ENCODE peak calls at places on chromosomes 2 and 18, in eight cellular contexts. H is AG10803; V is cardiac muscle cell; J is NB4; S is CD4-positive, alpha-beta T cell; L is kidney epithelial cell; F is WTC11; C is WERI-Rb-1. U is an unnamed sample.

GRCh38 chr2:85277416-85278158 is 50.2 kb downstream of the TGOLN2 start:
- DNase-seq in H (peak), L (no peak), F (no peak), J (no peak), V (peak), S (no peak), C (no peak), U (no peak)

GRCh38 chr2:652881-653480 is 24.2 kb downstream of the TMEM18 start:
- DNase-seq in H (no peak), V (no peak), L (no peak), F (no peak), J (no peak), S (no peak), C (no peak), U (no peak)

GRCh38 chr18:34128436-34128835 is 96.3 kb downstream of the NOL4 start:
- DNase-seq in L (no peak), H (peak), F (no peak), J (no peak), C (no peak), S (no peak), V (peak), U (no peak)

GRCh38 chr2:187982668-187983067 is 309.0 kb upstream of the GULP1 start:
- DNase-seq in S (no peak), F (no peak), J (peak), V (peak), C (no peak), L (peak), H (peak), U (no peak)

GRCh38 chr2:44546469-44547127 is 184.9 kb downstream of the CAMKMT start:
- DNase-seq in J (no peak), L (no peak), H (no peak), C (no peak), S (no peak), F (no peak), V (no peak), U (no peak)

GRCh38 chr2:30989746-30990145 is 148.5 kb downstream of the GALNT14 start:
- DNase-seq in S (no peak), J (no peak), V (no peak), H (no peak), C (no peak), L (no peak), F (no peak), U (no peak)

GRCh38 chr2:14256890-14257289 is 375.6 kb upstream of the LRATD1 start:
- DNase-seq in J (no peak), F (no peak), S (no peak), C (no peak), L (peak), V (no peak), H (peak), U (no peak)

GRCh38 chr2:37454851-37455762 is 110.7 kb downstream of the QPCT start:
- DNase-seq in J (no peak), C (peak), F (no peak), L (no peak), H (peak), S (no peak), V (peak), U (no peak)

GRCh38 chr2:12715258-12715865 is 1.4 kb upstream of the TRIB2 start:
- DNase-seq in J (no peak), V (no peak), L (no peak), F (no peak), S (no peak), C (no peak), H (no peak), U (no peak)

GRCh38 chr2:160096414-160096813 is 34.0 kb upstream of the PLA2R1 start:
- DNase-seq in H (no peak), S (no peak), V (no peak), L (no peak), J (peak), C (no peak), F (no peak), U (no peak)

GRCh38 chr2:240584486-240585031 is 2.0 kb upstream of the CAPN10 start:
- DNase-seq in S (no peak), C (peak), J (peak), F (no peak), V (peak), H (peak), L (no peak), U (no peak)

GRCh38 chr2:58182527-58182926 is 58.6 kb downstream of the FANCL start:
- DNase-seq in H (no peak), S (no peak), C (no peak), F (no peak), V (peak), J (no peak), L (no peak), U (no peak)

GRCh38 chr2:217475101-217475500 is 527.7 kb downstream of the TNS1 start:
- DNase-seq in V (no peak), C (no peak), S (no peak), F (no peak), L (no peak), J (no peak), H (no peak), U (no peak)

GRCh38 chr2:14944562-14945346 is 312.2 kb downstream of the LRATD1 start:
- DNase-seq in J (peak), F (peak), S (no peak), C (peak), H (peak), V (no peak), L (no peak), U (no peak)

GRCh38 chr18:2223859-2224258 is 347.4 kb downstream of the METTL4 start:
- DNase-seq in H (peak), C (peak), L (no peak), F (peak), J (peak), S (no peak), V (peak), U (no peak)

GRCh38 chr2:162217596-162217995 is 25.6 kb downstream of the FAP start:
- DNase-seq in C (no peak), L (no peak), F (no peak), H (peak), J (no peak), V (no peak), S (no peak), U (no peak)

GRCh38 chr2:209473930-209474419 is 50.1 kb downstream of the MAP2 start:
- DNase-seq in C (no peak), V (peak), L (peak), H (peak), F (no peak), S (no peak), J (peak), U (no peak)

GRCh38 chr2:19488009-19488691 is 129.7 kb upstream of the OSR1 start:
- DNase-seq in V (peak), H (peak), J (peak), C (no peak), F (no peak), S (no peak), L (peak), U (no peak)

GRCh38 chr2:4930704-4931103 is 761.5 kb upstream of the SOX11 start:
- DNase-seq in C (peak), L (no peak), S (no peak), V (no peak), J (no peak), H (no peak), F (no peak), U (no peak)

GRCh38 chr2:183037660-183038340 is 457 bp downstream of the NCKAP1 start:
- DNase-seq in V (no peak), L (no peak), S (peak), F (peak), J (no peak), C (peak), H (peak), U (peak)

GRCh38 chr18:67875057-67875456 is 358.5 kb upstream of the DSEL start:
- DNase-seq in C (no peak), S (no peak), V (no peak), H (no peak), J (no peak), L (peak), F (no peak), U (no peak)

GRCh38 chr2:127044165-127044718 is 62.7 kb downstream of the BIN1 start:
- DNase-seq in V (no peak), C (no peak), F (no peak), S (no peak), L (no peak), J (no peak), H (no peak), U (no peak)

GRCh38 chr18:59032308-59032707 is 107.4 kb upstream of the SEC11C start:
- DNase-seq in J (no peak), H (no peak), F (no peak), C (no peak), L (no peak), S (no peak), V (no peak), U (no peak)

GRCh38 chr2:44297431-44297830 is 22.2 kb downstream of the SLC3A1 start:
- DNase-seq in L (no peak), S (no peak), C (no peak), H (no peak), F (no peak), V (no peak), J (no peak), U (no peak)

GRCh38 chr2:108602422-108602821 is 68.2 kb downstream of the LIMS1 start:
- DNase-seq in J (no peak), V (no peak), C (no peak), L (no peak), F (no peak), H (no peak), S (no peak), U (no peak)

GRCh38 chr18:65352183-65352582 is 398.6 kb upstream of the CDH7 start:
- DNase-seq in J (no peak), L (no peak), H (no peak), C (no peak), V (no peak), S (no peak), F (no peak), U (no peak)

GRCh38 chr18:3209859-3210569 is 9.8 kb downstream of the MYOM1 start:
- DNase-seq in C (no peak), F (no peak), V (no peak), S (no peak), J (no peak), L (no peak), H (no peak), U (no peak)

GRCh38 chr2:11683486-11683885 is 13.5 kb upstream of the NTSR2 start:
- DNase-seq in J (no peak), V (no peak), L (no peak), H (no peak), F (peak), C (peak), S (no peak), U (no peak)

GRCh38 chr2:166494140-166494544 is at the start of gene SCN7A:
- DNase-seq in J (no peak), F (peak), V (peak), H (peak), L (peak), S (no peak), C (peak), U (no peak)

GRCh38 chr2:199309411-199309810 is 148.3 kb downstream of the SATB2 start:
- DNase-seq in S (no peak), V (no peak), J (no peak), L (no peak), H (no peak), C (no peak), F (no peak), U (no peak)

GRCh38 chr2:120228503-120228902 is 5.3 kb upstream of the TMEM185B start:
- DNase-seq in H (no peak), F (no peak), L (no peak), J (no peak), C (no peak), V (no peak), S (no peak), U (no peak)

GRCh38 chr2:112646791-112647720 is 1.3 kb downstream of the SLC20A1 start:
- DNase-seq in V (no peak), C (no peak), S (no peak), F (no peak), L (no peak), J (peak), H (no peak), U (no peak)

DNA sequence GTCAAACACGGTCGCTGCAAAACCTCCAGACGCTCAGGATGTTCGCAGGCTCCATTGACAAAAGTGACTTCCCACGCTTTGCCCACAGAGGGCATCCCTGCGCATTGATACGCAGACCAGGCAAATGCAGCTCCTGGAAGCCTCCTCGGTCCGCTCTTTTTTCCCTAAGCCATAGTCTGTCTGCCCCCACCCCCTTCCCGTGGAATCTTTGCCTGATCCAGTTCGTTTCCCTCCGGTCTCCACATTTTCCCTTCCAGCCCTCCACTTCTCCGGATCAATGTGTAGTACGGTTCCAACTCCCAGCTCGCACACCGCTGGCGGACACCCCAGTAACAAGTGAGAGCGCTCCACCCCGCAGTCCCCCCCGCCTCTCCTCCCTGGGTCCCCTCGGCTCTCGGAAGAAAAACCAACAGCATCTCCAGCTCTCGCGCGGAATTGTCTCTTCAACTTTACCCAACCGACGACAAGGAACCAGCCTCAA is at the start of gene DCC:
- DNase-seq in V (peak), S (no peak), H (peak), C (peak), J (peak), L (no peak), F (peak), U (peak)
- TF ChIP-seq CTCF in V (peak), S (no peak), H (peak), C (peak), J (no peak), L (peak), F (no peak), U (peak)

DNA sequence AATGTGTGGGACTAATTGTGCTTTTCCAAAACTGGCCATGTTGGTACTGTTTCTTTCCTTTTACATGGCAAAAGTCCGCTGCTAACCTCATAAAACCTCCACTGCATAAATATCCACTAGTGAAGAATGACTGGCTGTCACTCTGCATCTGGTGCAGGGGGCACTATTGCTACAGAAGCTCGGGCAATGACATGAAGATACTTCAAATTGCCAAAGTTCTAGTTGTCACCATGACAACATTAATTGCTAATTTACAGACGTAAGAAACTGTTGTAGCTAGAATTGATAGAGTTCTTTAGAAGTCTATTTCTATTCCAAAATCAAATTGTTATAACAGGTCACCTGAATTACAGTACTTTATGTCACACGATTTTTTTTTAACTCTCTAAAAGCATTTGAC is 861 bp downstream of the CFAP210 start:
- DNase-seq in L (no peak), S (no peak), H (no peak), J (peak), C (no peak), V (no peak), F (no peak), U (no peak)
- TF ChIP-seq CTCF in L (peak), S (no peak), H (no peak), J (peak), C (no peak), V (peak), F (no peak), U (peak)

GRCh38 chr2:101793277-101793969 is 95.9 kb downstream of the MAP4K4 start:
- DNase-seq in C (no peak), F (peak), H (no peak), S (no peak), V (no peak), L (no peak), J (no peak), U (no peak)
- TF ChIP-seq CTCF in C (peak), F (no peak), H (peak), S (no peak), V (peak), L (peak), J (no peak), U (no peak)

DNA sequence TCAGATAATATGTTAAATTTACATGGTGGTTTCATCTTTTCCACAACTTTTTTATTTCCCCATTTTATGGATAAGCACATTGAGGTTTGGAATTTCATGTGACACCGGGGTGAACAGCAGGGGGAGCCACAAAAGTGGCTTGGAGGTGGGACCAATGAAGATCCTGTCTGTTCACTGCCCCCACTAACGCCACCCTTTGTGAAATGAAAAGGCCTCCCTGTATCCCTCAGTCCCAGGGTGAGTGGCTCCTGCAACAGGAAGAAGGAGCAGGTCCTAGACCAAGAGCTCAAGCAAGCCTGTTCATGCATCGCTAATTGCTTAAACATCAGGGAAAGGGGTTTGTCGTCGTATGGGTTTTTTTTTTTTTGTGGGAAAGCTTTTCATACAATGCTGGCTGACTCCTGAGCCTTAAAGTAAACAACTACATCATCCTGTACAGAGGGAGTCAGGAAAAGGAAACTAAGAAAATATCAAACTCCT is 267.8 kb upstream of the EPAS1 start:
- DNase-seq in C (no peak), S (no peak), H (peak), L (peak), J (no peak), V (peak), F (no peak), U (no peak)
- TF ChIP-seq CTCF in C (peak), S (no peak), H (no peak), L (peak), J (peak), V (peak), F (no peak), U (no peak)

U was measured in D721Med.